ENCODE peak calls at places on chromosomes 4 and X, in ten cellular contexts. One of them, this sample, is unnamed.

GRCh38 chr4:30920043-30920442 is 199.9 kb downstream of the PCDH7 start:
- DNase-seq in A549: peak
- DNase-seq in ovary: no peak
- DNase-seq in GM12892: no peak
- DNase-seq in heart left ventricle: no peak
- DNase-seq in transverse colon: no peak
- DNase-seq in vagina: no peak
- DNase-seq in uterus: no peak
- DNase-seq in H54: no peak
- DNase-seq in lower leg skin: no peak
- DNase-seq in this sample: no peak

GRCh38 chrX:11787564-11787963 is 29.5 kb downstream of the MSL3 start:
- DNase-seq in lower leg skin: peak
- DNase-seq in vagina: no peak
- DNase-seq in GM12892: no peak
- DNase-seq in uterus: peak
- DNase-seq in ovary: peak
- DNase-seq in transverse colon: peak
- DNase-seq in H54: no peak
- DNase-seq in heart left ventricle: peak
- DNase-seq in A549: peak
- DNase-seq in this sample: peak

GRCh38 chrX:134546187-134546586 is 86.2 kb downstream of the HPRT1 start:
- DNase-seq in A549: no peak
- DNase-seq in transverse colon: no peak
- DNase-seq in heart left ventricle: no peak
- DNase-seq in ovary: no peak
- DNase-seq in H54: no peak
- DNase-seq in vagina: no peak
- DNase-seq in GM12892: no peak
- DNase-seq in uterus: no peak
- DNase-seq in lower leg skin: no peak
- DNase-seq in this sample: no peak

GRCh38 chr4:24169956-24170355 is 280.1 kb upstream of the PPARGC1A start:
- DNase-seq in uterus: no peak
- DNase-seq in vagina: no peak
- DNase-seq in A549: no peak
- DNase-seq in H54: no peak
- DNase-seq in lower leg skin: no peak
- DNase-seq in transverse colon: no peak
- DNase-seq in ovary: no peak
- DNase-seq in GM12892: no peak
- DNase-seq in heart left ventricle: no peak
- DNase-seq in this sample: no peak

GRCh38 chr4:131207589-131207988 is 1941.5 kb upstream of the PCDH10 start:
- DNase-seq in vagina: no peak
- DNase-seq in lower leg skin: no peak
- DNase-seq in H54: no peak
- DNase-seq in uterus: no peak
- DNase-seq in transverse colon: no peak
- DNase-seq in GM12892: no peak
- DNase-seq in heart left ventricle: no peak
- DNase-seq in A549: no peak
- DNase-seq in ovary: no peak
- DNase-seq in this sample: no peak

GRCh38 chr4:13984996-13985780 is 357.7 kb upstream of the BOD1L1 start:
- DNase-seq in uterus: no peak
- DNase-seq in ovary: no peak
- DNase-seq in vagina: no peak
- DNase-seq in heart left ventricle: no peak
- DNase-seq in H54: no peak
- DNase-seq in transverse colon: no peak
- DNase-seq in A549: no peak
- DNase-seq in GM12892: no peak
- DNase-seq in lower leg skin: no peak
- DNase-seq in this sample: no peak

GRCh38 chr4:130393246-130394041 is 1297.5 kb downstream of the C4orf33 start:
- DNase-seq in ovary: no peak
- DNase-seq in heart left ventricle: no peak
- DNase-seq in GM12892: no peak
- DNase-seq in uterus: no peak
- DNase-seq in A549: no peak
- DNase-seq in transverse colon: no peak
- DNase-seq in vagina: no peak
- DNase-seq in lower leg skin: no peak
- DNase-seq in H54: no peak
- DNase-seq in this sample: peak

GRCh38 chrX:47200385-47201150 is 6.9 kb downstream of the UBA1 start:
- DNase-seq in lower leg skin: peak
- DNase-seq in heart left ventricle: no peak
- DNase-seq in H54: no peak
- DNase-seq in ovary: no peak
- DNase-seq in GM12892: no peak
- DNase-seq in vagina: no peak
- DNase-seq in uterus: no peak
- DNase-seq in transverse colon: peak
- DNase-seq in A549: peak
- DNase-seq in this sample: no peak

GRCh38 chr4:167234388-167234881 is at the start of gene SPOCK3:
- DNase-seq in H54: peak
- DNase-seq in GM12892: peak
- DNase-seq in ovary: peak
- DNase-seq in A549: peak
- DNase-seq in lower leg skin: no peak
- DNase-seq in heart left ventricle: peak
- DNase-seq in vagina: no peak
- DNase-seq in transverse colon: no peak
- DNase-seq in uterus: no peak
- DNase-seq in this sample: peak

GRCh38 chr4:56440983-56441382 is 4.9 kb downstream of the PAICS start:
- DNase-seq in transverse colon: no peak
- DNase-seq in vagina: no peak
- DNase-seq in ovary: no peak
- DNase-seq in uterus: no peak
- DNase-seq in heart left ventricle: no peak
- DNase-seq in lower leg skin: no peak
- DNase-seq in A549: no peak
- DNase-seq in H54: no peak
- DNase-seq in GM12892: no peak
- DNase-seq in this sample: no peak

GRCh38 chr4:68180858-68181531 is 51.3 kb upstream of the TMPRSS11F start:
- DNase-seq in vagina: no peak
- DNase-seq in lower leg skin: no peak
- DNase-seq in A549: peak
- DNase-seq in uterus: no peak
- DNase-seq in H54: no peak
- DNase-seq in ovary: no peak
- DNase-seq in GM12892: no peak
- DNase-seq in transverse colon: no peak
- DNase-seq in heart left ventricle: no peak
- DNase-seq in this sample: no peak

GRCh38 chr4:6280365-6280996 is 10.8 kb downstream of the WFS1 start:
- DNase-seq in H54: no peak
- DNase-seq in heart left ventricle: no peak
- DNase-seq in vagina: no peak
- DNase-seq in uterus: no peak
- DNase-seq in lower leg skin: peak
- DNase-seq in ovary: no peak
- DNase-seq in transverse colon: no peak
- DNase-seq in GM12892: no peak
- DNase-seq in A549: no peak
- DNase-seq in this sample: no peak

GRCh38 chrX:107678957-107679740 is 50.8 kb downstream of the PRPS1 start:
- DNase-seq in H54: peak
- DNase-seq in vagina: no peak
- DNase-seq in A549: peak
- DNase-seq in lower leg skin: peak
- DNase-seq in ovary: peak
- DNase-seq in heart left ventricle: peak
- DNase-seq in GM12892: no peak
- DNase-seq in uterus: peak
- DNase-seq in transverse colon: peak
- DNase-seq in this sample: no peak

DNA sequence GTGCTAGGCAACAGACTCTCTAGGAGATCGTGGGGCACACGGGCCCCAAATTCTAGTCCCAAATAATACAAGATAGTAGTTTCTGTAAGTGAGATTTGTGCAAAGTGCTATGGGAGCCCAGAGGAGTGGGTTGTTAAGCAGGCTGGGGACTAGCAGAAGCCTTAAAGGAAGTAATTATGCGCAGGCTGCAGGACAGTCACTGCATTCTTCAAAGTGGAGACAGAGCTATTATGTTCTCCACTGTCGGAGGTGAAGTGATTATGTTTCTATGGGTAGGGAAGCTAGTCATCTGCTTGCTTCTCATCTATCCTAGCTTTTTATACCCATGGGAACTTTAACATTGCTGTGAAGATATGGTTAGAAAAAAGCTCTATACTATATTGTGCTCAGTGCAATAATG is 154.2 kb downstream of the CPE start:
- DNase-seq in H54: no peak
- DNase-seq in vagina: no peak
- DNase-seq in lower leg skin: no peak
- DNase-seq in GM12892: no peak
- DNase-seq in A549: no peak
- DNase-seq in uterus: no peak
- DNase-seq in ovary: no peak
- DNase-seq in transverse colon: no peak
- DNase-seq in heart left ventricle: no peak
- DNase-seq in this sample: no peak
- TF ChIP-seq POLR2A in H54: no peak
- TF ChIP-seq POLR2A in vagina: no peak
- TF ChIP-seq POLR2A in lower leg skin: no peak
- TF ChIP-seq POLR2A in GM12892: no peak
- TF ChIP-seq POLR2A in A549: no peak
- TF ChIP-seq POLR2A in uterus: no peak
- TF ChIP-seq POLR2A in ovary: no peak
- TF ChIP-seq POLR2A in transverse colon: no peak
- TF ChIP-seq POLR2A in heart left ventricle: no peak
- TF ChIP-seq POLR2A in this sample: no peak

DNA sequence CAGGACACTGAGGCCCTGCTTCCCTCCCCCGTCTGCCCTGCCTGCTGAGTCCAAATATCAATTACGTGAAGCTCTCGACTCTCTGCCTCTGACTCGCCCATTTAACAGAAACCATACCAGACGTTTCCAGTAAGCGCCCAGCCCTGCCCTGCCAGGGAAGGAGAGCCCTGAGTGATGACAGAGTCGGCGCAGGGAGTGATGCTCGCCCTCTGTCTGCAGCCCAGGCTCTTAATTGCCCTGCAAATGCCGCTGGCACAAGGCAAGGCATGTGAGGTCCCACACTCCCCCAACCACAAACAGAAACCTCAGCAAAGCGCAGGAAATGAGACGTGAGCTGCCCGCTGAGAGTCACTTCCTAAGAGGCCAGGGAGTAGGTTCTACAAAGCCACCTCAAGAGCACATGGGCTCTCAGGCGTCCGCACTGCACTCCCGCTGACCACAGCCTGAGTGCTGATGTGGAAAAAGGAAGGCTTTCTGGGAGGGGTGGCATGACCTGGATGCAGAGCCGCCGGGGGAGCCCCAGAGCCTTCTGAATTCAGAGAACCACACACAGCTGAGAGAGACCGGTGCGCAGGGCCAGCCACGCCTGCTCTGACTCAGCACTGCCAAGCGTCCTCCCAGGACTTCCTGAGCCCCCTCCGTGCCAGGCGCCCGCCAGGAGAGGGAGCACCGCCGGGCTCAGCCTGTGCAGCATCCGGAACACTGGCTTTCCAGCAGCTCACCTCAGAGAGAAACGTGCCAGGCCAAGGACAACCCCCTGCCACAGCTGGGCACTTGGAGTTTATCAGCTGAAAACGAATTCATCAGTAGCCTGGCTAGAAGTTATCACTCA is 5.3 kb downstream of the ZFYVE28 start:
- DNase-seq in GM12892: peak
- DNase-seq in H54: peak
- DNase-seq in uterus: peak
- DNase-seq in lower leg skin: peak
- DNase-seq in ovary: peak
- DNase-seq in transverse colon: peak
- DNase-seq in heart left ventricle: peak
- DNase-seq in vagina: no peak
- DNase-seq in A549: peak
- DNase-seq in this sample: peak
- TF ChIP-seq POLR2A in GM12892: peak
- TF ChIP-seq POLR2A in H54: no peak
- TF ChIP-seq POLR2A in uterus: no peak
- TF ChIP-seq POLR2A in lower leg skin: no peak
- TF ChIP-seq POLR2A in ovary: no peak
- TF ChIP-seq POLR2A in transverse colon: peak
- TF ChIP-seq POLR2A in heart left ventricle: peak
- TF ChIP-seq POLR2A in vagina: no peak
- TF ChIP-seq POLR2A in A549: peak
- TF ChIP-seq POLR2A in this sample: no peak

DNA sequence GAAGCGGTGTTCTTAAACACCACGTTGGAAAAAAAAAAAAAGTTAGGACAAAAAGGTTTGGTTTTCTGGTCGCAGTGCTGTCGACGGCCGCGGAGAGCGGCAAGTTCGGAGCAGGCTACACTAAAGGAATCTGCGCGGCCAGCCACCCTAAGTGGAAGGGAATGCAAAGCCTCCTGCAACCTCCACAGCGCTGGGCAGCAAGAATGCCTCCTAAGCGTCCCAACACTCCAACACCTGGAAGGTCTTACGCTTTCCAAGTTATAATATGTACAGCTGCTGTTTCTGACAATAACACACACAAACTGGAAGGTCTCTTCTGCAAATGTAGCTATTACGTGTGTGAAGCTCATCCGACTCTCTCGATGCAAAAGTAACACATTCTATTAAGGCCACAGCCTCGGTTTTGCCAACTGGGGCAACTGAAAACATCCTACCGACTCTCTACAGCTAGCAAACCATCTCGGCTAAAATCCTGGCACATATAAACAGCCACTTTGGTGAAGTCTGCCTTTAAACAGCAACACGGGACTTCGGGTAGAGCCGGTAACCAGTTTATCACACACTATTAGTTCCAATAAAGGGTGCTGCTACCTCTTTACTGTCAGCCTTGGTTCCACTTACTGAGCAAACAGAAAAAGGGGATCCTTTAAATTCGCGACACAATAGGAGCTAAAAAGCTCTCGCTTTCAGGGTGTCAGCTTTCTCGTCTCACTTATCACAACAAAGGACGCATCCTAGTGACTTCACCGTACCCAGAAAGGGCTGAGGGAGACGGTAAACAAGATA is 900 bp downstream of the SMIM14 start:
- DNase-seq in ovary: peak
- DNase-seq in heart left ventricle: peak
- DNase-seq in transverse colon: peak
- DNase-seq in lower leg skin: peak
- DNase-seq in vagina: no peak
- DNase-seq in H54: no peak
- DNase-seq in GM12892: no peak
- DNase-seq in uterus: peak
- DNase-seq in A549: peak
- DNase-seq in this sample: peak
- TF ChIP-seq POLR2A in ovary: peak
- TF ChIP-seq POLR2A in heart left ventricle: no peak
- TF ChIP-seq POLR2A in transverse colon: no peak
- TF ChIP-seq POLR2A in lower leg skin: no peak
- TF ChIP-seq POLR2A in vagina: no peak
- TF ChIP-seq POLR2A in H54: no peak
- TF ChIP-seq POLR2A in GM12892: no peak
- TF ChIP-seq POLR2A in uterus: no peak
- TF ChIP-seq POLR2A in A549: no peak
- TF ChIP-seq POLR2A in this sample: no peak

GRCh38 chrX:150506486-150506885 is 61.9 kb upstream of the MTM1 start:
- DNase-seq in GM12892: no peak
- DNase-seq in A549: no peak
- DNase-seq in H54: no peak
- DNase-seq in heart left ventricle: no peak
- DNase-seq in lower leg skin: no peak
- DNase-seq in vagina: no peak
- DNase-seq in ovary: no peak
- DNase-seq in uterus: no peak
- DNase-seq in transverse colon: no peak
- DNase-seq in this sample: peak
- TF ChIP-seq POLR2A in GM12892: no peak
- TF ChIP-seq POLR2A in A549: no peak
- TF ChIP-seq POLR2A in H54: no peak
- TF ChIP-seq POLR2A in heart left ventricle: no peak
- TF ChIP-seq POLR2A in lower leg skin: no peak
- TF ChIP-seq POLR2A in vagina: no peak
- TF ChIP-seq POLR2A in ovary: no peak
- TF ChIP-seq POLR2A in uterus: no peak
- TF ChIP-seq POLR2A in transverse colon: no peak
- TF ChIP-seq POLR2A in this sample: no peak

This sample was measured in endothelial cell of umbilical vein.